ENCODE peak calls at places on chromosomes 16 and 17, in five cellular contexts. X is H9, Y is neuronal stem cell, U is trophoblast cell, J is H1. C is an unnamed sample.

GRCh38 chr17:19672009-19672837 is 23.7 kb downstream of the ALDH3A2 start:
- DNase-seq in X (no peak), Y (no peak), U (peak; percentile 10), J (no peak), C (no peak)

GRCh38 chr17:17730250-17730935 is 49.1 kb downstream of the RAI1 start:
- DNase-seq in X (no peak), Y (no peak), U (no peak), J (no peak), C (no peak)

GRCh38 chr16:77877712-77878111 is 89.3 kb downstream of the VAT1L start:
- DNase-seq in X (no peak), Y (no peak), U (no peak), J (no peak), C (peak; percentile 89)

GRCh38 chr16:87610026-87610425 is 7.7 kb downstream of the JPH3 start:
- DNase-seq in X (no peak), Y (no peak), U (no peak), J (no peak), C (no peak)

GRCh38 chr17:57505841-57506240 is 239.3 kb downstream of the CCDC182 start:
- DNase-seq in X (no peak), Y (no peak), U (no peak), J (no peak), C (no peak)

GRCh38 chr17:21125862-21126261 is 902 bp upstream of the DHRS7B start:
- DNase-seq in X (no peak), Y (no peak), U (no peak), J (no peak), C (no peak)

GRCh38 chr17:14197582-14197981 is 39.1 kb downstream of the CDRT15 start:
- DNase-seq in X (no peak), Y (no peak), U (no peak), J (no peak), C (no peak)

GRCh38 chr17:60256174-60256573 is 106.4 kb downstream of the CA4 start:
- DNase-seq in X (no peak), Y (no peak), U (no peak), J (no peak), C (no peak)

GRCh38 chr17:73986641-73987177 is 216.8 kb upstream of the RPL38 start:
- DNase-seq in X (no peak), Y (no peak), U (no peak), J (no peak), C (no peak)

GRCh38 chr16:67349172-67349571 is 22.6 kb downstream of the LRRC36 start:
- DNase-seq in X (no peak), Y (no peak), U (peak; percentile 34), J (no peak), C (peak; percentile 49)

GRCh38 chr16:15041260-15042011 is 14.4 kb downstream of the NTAN1 start:
- DNase-seq in X (peak; percentile 52), Y (no peak), U (peak; percentile 53), J (no peak), C (no peak)

GRCh38 chr17:68375566-68375965 is 81.7 kb downstream of the WIPI1 start:
- DNase-seq in X (no peak), Y (no peak), U (no peak), J (no peak), C (no peak)

GRCh38 chr17:80703109-80703508 is 158.5 kb downstream of the RPTOR start:
- DNase-seq in X (no peak), Y (no peak), U (no peak), J (no peak), C (no peak)

GRCh38 chr17:38797828-38798227 is 1.5 kb downstream of the PIP4K2B start:
- DNase-seq in X (no peak), Y (no peak), U (no peak), J (no peak), C (peak; percentile 14)

GRCh38 chr17:60391419-60392041 is 403 bp downstream of the USP32 start:
- DNase-seq in X (no peak), Y (no peak), U (no peak), J (peak; percentile 17), C (no peak)

GRCh38 chr17:79792984-79793923 is 3.6 kb downstream of the CBX8 start:
- DNase-seq in X (no peak), Y (no peak), U (peak; percentile 65), J (no peak), C (peak; percentile 97)

GRCh38 chr17:77722366-77722765 is 236.1 kb upstream of the TNRC6C start:
- DNase-seq in X (peak; percentile 21), Y (no peak), U (no peak), J (no peak), C (no peak)

GRCh38 chr17:37067555-37068111 is 118.9 kb downstream of the AATF start:
- DNase-seq in X (no peak), Y (no peak), U (peak; percentile 83), J (no peak), C (peak; percentile 82)

GRCh38 chr17:43199633-43200032 is 12.0 kb upstream of the TMEM106A start:
- DNase-seq in X (no peak), Y (no peak), U (no peak), J (no peak), C (no peak)

GRCh38 chr17:50710650-50711049 is 2.9 kb upstream of the ANKRD40 start:
- DNase-seq in X (no peak), Y (no peak), U (no peak), J (no peak), C (no peak)

DNA sequence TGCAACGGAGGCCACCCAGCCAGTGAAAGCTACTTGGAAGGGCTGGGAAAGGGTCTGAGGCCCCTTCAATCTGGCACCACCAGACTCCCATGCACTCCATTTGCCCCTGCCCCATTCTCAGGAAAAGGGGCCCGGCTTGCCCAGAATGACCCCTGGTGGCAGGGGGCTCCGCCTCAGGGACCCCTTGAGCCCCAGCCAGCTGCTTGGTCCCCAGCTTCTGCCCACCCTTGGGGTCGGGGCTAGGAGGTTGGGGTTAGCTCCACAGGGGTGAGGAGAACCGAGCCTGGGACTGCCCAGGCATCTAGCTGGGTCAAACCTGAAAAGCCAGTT is 1.3 kb downstream of the RHBDF1 start:
- DNase-seq in X (no peak), Y (no peak), U (no peak), J (no peak), C (no peak)
- H2BK5ac ChIP-seq in X (no peak overlapping the region), Y (peak overlapping the region; percentile 79), U (peak overlapping the region; percentile 92), J (peak overlapping the region; percentile 57), C (no peak overlapping the region)

DNA sequence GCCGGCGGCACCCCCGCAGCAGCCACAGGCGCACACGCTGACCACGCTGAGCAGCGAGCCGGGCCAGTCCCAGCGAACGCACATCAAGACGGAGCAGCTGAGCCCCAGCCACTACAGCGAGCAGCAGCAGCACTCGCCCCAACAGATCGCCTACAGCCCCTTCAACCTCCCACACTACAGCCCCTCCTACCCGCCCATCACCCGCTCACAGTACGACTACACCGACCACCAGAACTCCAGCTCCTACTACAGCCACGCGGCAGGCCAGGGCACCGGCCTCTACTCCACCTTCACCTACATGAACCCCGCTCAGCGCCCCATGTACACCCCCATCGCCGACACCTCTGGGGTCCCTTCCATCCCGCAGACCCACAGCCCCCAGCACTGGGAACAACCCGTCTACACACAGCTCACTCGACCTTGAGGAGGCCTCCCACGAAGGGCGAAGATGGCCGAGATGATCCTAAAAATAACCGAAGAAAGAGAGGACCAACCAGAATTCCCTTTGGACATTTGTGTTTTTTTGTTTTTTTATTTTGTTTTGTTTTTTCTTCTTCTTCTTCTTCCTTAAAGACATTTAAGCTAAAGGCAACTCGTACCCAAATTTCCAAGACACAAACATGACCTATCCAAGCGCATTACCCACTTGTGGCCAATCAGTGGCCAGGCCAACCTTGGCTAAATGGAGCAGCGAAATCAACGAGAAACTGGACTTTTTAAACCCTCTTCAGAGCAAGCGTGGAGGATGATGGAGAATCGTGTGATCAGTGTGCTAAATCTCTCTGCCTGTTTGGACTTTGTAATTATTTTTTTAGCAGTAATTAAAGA is 3.4 kb downstream of the SOX9 start:
- DNase-seq in X (peak; percentile 74), Y (no peak), U (no peak), J (no peak), C (no peak)
- H3K23ac ChIP-seq in X (no peak overlapping the region), Y (no peak overlapping the region), U (no peak overlapping the region), J (no peak overlapping the region), C (no peak overlapping the region)

DNA sequence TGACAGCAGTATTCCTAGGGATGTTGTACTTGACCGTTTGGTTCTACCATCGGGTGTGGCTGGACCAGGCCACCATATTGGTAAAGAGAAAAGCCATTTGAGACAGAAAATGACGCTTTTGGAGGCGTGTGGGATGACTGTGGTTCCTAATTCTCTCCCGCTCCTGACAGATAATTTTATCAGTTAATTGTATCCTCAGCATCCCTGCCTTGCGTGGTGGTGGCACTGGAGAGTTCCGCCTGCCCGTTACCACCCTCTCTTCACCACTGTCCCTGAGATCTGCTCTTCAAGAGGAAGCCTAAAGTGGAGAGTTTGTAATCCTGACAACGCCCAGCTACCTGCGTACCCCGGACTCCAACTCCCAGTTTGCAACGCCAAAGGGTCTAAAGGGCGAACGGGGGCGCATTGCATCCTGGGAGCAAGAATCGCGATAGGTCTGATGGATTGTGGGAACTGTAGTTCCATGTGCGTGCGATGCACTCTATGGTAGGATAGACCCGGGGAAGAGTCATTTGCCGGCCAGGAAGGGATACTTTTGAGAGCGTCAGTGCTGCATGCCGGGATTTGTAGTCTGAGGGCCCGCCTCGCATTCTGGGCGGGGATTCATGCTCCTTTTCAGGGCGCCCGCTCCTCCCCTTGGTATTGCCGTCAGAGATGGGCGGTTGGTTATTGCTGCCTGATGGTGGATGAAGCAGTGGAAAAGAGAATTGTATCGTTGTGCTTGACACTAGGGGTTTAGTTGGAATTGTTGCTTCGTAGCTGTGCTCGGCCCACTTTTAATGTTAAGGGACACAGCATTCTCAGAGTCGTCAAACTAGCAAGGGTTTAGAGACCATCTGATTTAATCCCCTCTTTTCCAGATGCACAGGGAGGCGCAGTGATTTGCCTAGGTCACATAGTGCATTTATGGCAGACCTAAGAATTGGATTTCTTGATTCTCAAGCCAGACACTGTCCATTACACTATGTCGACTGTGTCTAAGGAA is 965 bp upstream of the PHF12 start:
- DNase-seq in X (peak; percentile 100), Y (peak; percentile 99), U (peak; percentile 99), J (peak; percentile 96), C (peak; percentile 100)
- H2BK5ac ChIP-seq in X (peak overlapping the region; percentile 6), Y (no peak overlapping the region), U (peak overlapping the region; percentile 87), J (peak overlapping the region; percentile 92), C (peak overlapping the region; percentile 80)

GRCh38 chr16:19130852-19131808 is 17.4 kb downstream of the ITPRIPL2 start:
- DNase-seq in X (no peak), Y (no peak), U (peak; percentile 15), J (no peak), C (peak; percentile 95)

GRCh38 chr16:19135201-19135838 is 21.6 kb downstream of the ITPRIPL2 start:
- DNase-seq in X (no peak), Y (no peak), U (peak; percentile 31), J (no peak), C (no peak)

GRCh38 chr16:19133600-19133999 is 19.8 kb downstream of the ITPRIPL2 start:
- DNase-seq in X (no peak), Y (no peak), U (no peak), J (no peak), C (no peak)

GRCh38 chr16:19131809-19132777 is 18.3 kb downstream of the ITPRIPL2 start:
- DNase-seq in X (no peak), Y (no peak), U (no peak), J (no peak), C (peak; percentile 72)

DNA sequence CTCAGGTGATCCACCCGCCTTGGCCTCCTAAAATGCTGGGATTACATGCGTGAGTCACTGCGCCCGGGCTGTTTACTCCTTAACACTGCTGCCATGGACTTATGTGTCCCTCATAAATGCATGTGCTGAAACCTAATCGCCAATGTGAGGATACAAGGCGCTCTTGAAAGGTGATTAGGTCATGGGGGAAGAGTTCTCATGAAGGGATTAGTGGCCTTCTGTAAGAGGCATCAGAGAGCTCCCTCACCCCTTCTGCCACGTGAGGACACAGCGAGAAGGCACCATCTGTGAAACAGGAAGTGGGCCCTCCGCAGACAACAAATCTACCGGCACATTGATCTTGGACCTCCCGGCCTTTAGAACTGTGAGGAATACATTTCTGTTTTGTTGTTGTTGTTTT is 19.1 kb downstream of the ITPRIPL2 start:
- DNase-seq in X (no peak), Y (no peak), U (no peak), J (no peak), C (peak; percentile 84)
- H3K23ac ChIP-seq in X (no peak overlapping the region), Y (no peak overlapping the region), U (no peak overlapping the region), J (no peak overlapping the region), C (no peak overlapping the region)

C was measured in mesenchymal stem cell.